ENCODE peak calls at places on chromosomes 7 and 10, in eight cellular contexts. S is fibroblast of villous mesenchyme; E is T follicular helper cell; X is KBM-7; A is progenitor cell of endocrine pancreas; Z is CD8-positive, alpha-beta T cell; B is H4; H is IMR-90. Y is an unnamed sample.

GRCh38 chr10:36345770-36346169 is 703.7 kb upstream of the FZD8 start:
- DNase-seq in S (no peak), E (no peak), X (no peak), A (no peak), Z (no peak), B (no peak), H (peak), Y (peak)

GRCh38 chr7:101860316-101861222 is 43.1 kb downstream of the CUX1 start:
- DNase-seq in S (no peak), E (no peak), X (no peak), A (no peak), Z (no peak), B (no peak), H (no peak), Y (no peak)

GRCh38 chr7:93851536-93851935 is 39.0 kb downstream of the TFPI2 start:
- DNase-seq in S (no peak), E (no peak), X (no peak), A (no peak), Z (no peak), B (no peak), H (peak), Y (no peak)

GRCh38 chr7:55432937-55433784 is 68.0 kb downstream of the LANCL2 start:
- DNase-seq in S (peak), E (no peak), X (peak), A (no peak), Z (no peak), B (peak), H (peak), Y (peak)

GRCh38 chr7:53398566-53398965 is 363.1 kb downstream of the POM121L12 start:
- DNase-seq in S (no peak), E (no peak), X (no peak), A (no peak), Z (no peak), B (no peak), H (no peak), Y (no peak)

GRCh38 chr7:141272417-141272816 is 198.6 kb downstream of the TMEM178B start:
- DNase-seq in S (no peak), E (no peak), X (no peak), A (no peak), Z (no peak), B (no peak), H (no peak), Y (no peak)

GRCh38 chr7:107564553-107565298 is 955 bp downstream of the DUS4L start:
- DNase-seq in S (peak), E (no peak), X (no peak), A (no peak), Z (no peak), B (no peak), H (peak), Y (peak)

GRCh38 chr7:418636-419280 is 100.9 kb downstream of the PDGFA start:
- DNase-seq in S (no peak), E (no peak), X (no peak), A (no peak), Z (no peak), B (no peak), H (no peak), Y (no peak)

GRCh38 chr7:4834601-4835397 is 27.0 kb downstream of the PAPOLB start:
- DNase-seq in S (no peak), E (no peak), X (no peak), A (no peak), Z (no peak), B (no peak), H (no peak), Y (no peak)